ENCODE peak calls at places on chromosomes 4 and X, in nine cellular contexts. V, I, T, X, M, S, G, N and U are unnamed samples.

GRCh38 chr4:45453258-45453841 is 670.5 kb downstream of the GABRG1 start:
- DNase-seq in T (no peak), X (no peak), M (no peak), N (no peak), G (no peak), V (no peak), I (no peak), S (no peak), U (no peak)

GRCh38 chr4:89290727-89291126 is 16.9 kb downstream of the GPRIN3 start:
- DNase-seq in N (no peak), S (no peak), X (peak; percentile 40), T (no peak), V (no peak), I (no peak), M (no peak), G (no peak), U (no peak)

GRCh38 chrX:66635360-66635759 is 3.5 kb downstream of the EDA2R start:
- DNase-seq in X (no peak), G (no peak), V (no peak), M (no peak), S (no peak), N (no peak), I (no peak), T (no peak), U (no peak)

GRCh38 chr4:103098331-103098730 is 1.3 kb downstream of the BDH2 start:
- DNase-seq in S (no peak), T (no peak), M (no peak), N (no peak), V (no peak), I (no peak), G (no peak), X (no peak), U (no peak)

GRCh38 chr4:74692973-74693372 is 101.3 kb downstream of the BTC start:
- DNase-seq in M (no peak), T (no peak), G (no peak), I (no peak), N (no peak), V (no peak), S (peak; percentile 68), X (no peak), U (no peak)

GRCh38 chr4:150828159-150828558 is 186.9 kb downstream of the LRBA start:
- DNase-seq in T (no peak), N (no peak), S (no peak), X (no peak), G (no peak), I (no peak), M (no peak), V (no peak), U (no peak)

GRCh38 chrX:134294548-134294947 is 57.6 kb downstream of the CCDC160 start:
- DNase-seq in S (no peak), I (no peak), X (no peak), V (no peak), G (no peak), N (no peak), T (no peak), M (no peak), U (no peak)

GRCh38 chr4:76987153-76987562 is 37.6 kb downstream of the SEPTIN11 start:
- DNase-seq in V (no peak), G (no peak), X (peak; percentile 28), I (peak; percentile 38), S (no peak), N (no peak), M (no peak), T (peak; percentile 34), U (no peak)

GRCh38 chrX:30874851-30875250 is 14.2 kb downstream of the TAB3 start:
- DNase-seq in N (no peak), V (no peak), M (no peak), T (no peak), S (no peak), G (no peak), X (no peak), I (no peak), U (no peak)

GRCh38 chr4:73902038-73902637 is 32.9 kb downstream of the CXCL1 start:
- DNase-seq in N (no peak), V (no peak), S (no peak), G (no peak), X (no peak), I (no peak), M (no peak), T (no peak), U (no peak)

DNA sequence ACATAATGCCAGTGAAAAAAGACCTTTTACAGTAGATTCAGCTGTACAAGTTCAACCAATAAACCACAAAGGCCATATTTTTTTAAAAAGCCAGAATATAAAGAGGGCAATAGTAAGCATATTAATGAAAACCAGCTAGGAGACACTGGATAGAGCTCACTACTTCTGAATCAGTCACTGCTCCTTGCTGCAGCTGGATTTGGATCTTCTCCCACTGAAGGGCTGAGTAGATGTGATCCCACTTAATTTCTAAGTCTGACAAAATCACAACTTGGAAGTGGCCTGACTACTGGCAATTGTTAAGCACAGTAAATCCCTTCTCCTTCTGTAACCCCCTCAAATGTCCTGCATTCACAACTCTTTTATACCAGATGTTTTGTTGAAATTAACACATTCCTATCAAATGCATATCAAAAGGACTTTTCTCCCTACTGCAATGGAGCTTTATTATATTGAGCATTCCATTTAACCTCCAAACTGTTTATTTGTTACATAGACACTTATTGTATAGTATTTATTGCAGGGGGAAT is 72.9 kb downstream of the AMMECR1 start:
- DNase-seq in M (no peak), X (no peak), I (no peak), G (no peak), T (no peak), V (no peak), S (no peak), N (no peak), U (no peak)
- H3K4me1 ChIP-seq in M (no peaks in the 10 kb centered on the region), X (no peaks in the 10 kb centered on the region), I (no peaks in the 10 kb centered on the region), G (no peaks in the 10 kb centered on the region), T (no peaks in the 10 kb centered on the region), V (no peaks in the 10 kb centered on the region), S (no peaks in the 10 kb centered on the region), N (no peaks in the 10 kb centered on the region), U (peaks cover 13% of the 10 kb centered on the region)

GRCh38 chrX:41002021-41002420 is 83.2 kb upstream of the USP9X start:
- DNase-seq in V (no peak), I (no peak), M (no peak), X (no peak), T (no peak), G (no peak), S (no peak), N (no peak), U (no peak)
- H3K27ac ChIP-seq in V (no peak overlapping the region), I (no peak overlapping the region), M (no peak overlapping the region), X (no peak overlapping the region), T (no peak overlapping the region), G (no peak overlapping the region), S (no peak overlapping the region), N (no peak overlapping the region), U (no peak overlapping the region)

DNA sequence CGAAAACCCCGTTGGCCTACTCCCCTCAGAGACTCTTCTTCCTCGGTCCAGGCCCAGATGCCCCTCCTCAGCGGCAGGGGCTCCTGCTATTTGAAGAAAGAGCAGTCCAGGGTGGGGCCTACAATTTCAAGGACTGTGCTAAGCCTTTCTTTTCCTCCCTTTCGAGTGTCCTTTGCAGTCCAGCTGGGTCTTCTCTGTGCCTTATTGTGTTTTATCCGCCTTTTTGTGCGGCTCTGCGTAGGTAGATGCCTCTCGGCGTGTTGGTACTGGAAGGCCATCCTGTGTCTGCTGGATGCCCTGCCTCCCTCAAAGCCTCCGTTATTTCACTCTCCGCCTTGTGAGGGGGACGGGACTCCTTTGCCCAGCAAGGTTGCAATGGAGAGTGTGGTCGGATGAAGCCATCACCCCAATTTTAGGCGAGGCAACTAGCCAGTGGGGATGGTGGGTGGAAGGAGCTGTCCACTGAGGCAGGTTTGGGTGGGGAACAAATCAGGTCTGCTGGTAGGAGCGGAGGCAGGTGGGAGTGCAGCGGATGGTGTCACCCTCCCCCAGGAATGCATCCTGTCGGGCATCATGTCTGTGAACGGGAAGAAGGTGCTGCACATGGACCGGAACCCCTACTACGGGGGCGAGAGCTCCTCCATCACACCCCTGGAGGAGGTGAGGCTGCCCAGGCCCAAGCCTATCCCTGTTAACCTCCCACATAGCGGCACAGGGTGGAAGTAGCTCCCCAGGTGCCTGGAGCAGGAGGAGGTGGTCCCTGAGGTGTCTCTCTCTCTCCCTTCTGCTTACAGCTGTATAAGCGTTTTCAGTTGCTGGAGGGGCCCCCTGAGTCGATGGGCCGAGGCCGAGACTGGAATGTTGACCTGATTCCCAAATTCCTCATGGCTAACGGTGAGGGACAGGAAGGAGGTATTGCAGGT is 1.3 kb downstream of the GDI1 start:
- DNase-seq in T (no peak), I (no peak), V (no peak), S (no peak), M (no peak), N (no peak), X (no peak), G (no peak), U (no peak)
- H3K4me3 ChIP-seq in T (peak overlapping the region; percentile 86), I (peak overlapping the region; percentile 61), V (peak overlapping the region; percentile 64), S (peak overlapping the region; percentile 86), M (peak overlapping the region; percentile 67), N (peak overlapping the region; percentile 63), X (peak overlapping the region; percentile 84), G (peak overlapping the region; percentile 67), U (peak overlapping the region; percentile 95)

DNA sequence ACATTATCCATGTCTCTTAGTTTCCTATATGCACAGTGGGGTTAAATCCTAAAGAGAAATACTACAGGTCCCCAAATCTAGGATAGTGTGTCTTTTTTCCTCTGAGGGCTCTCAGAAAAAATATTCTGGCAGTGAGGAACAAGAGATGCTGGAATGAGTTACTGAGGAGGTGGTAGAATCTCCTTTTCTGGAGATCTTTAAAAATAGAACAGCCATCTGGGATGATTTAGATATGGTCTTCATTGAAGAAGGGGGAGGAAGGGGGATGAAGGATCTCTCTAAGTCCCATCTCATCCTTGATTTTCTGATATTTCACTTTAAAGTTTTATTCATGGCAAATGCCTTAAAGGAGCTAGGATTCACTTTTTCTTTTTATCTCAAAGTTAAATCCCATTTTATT is 235.0 kb downstream of the MAML3 start:
- DNase-seq in N (no peak), I (no peak), X (no peak), V (no peak), S (no peak), M (no peak), G (no peak), T (no peak), U (no peak)
- H3K4me1 ChIP-seq in N (no peaks in the 10 kb centered on the region), I (peaks cover 57% of the 10 kb centered on the region), X (peaks cover 54% of the 10 kb centered on the region), V (peaks cover 39% of the 10 kb centered on the region), S (peaks cover 78% of the 10 kb centered on the region), M (peaks cover 54% of the 10 kb centered on the region), G (peaks cover 77% of the 10 kb centered on the region), T (peaks cover 77% of the 10 kb centered on the region), U (no peaks in the 10 kb centered on the region)

GRCh38 chr4:144591401-144591800 is 54.6 kb upstream of the HHIP start:
- DNase-seq in I (no peak), S (no peak), N (no peak), V (no peak), X (no peak), T (no peak), G (no peak), M (no peak), U (no peak)
- H3K27ac ChIP-seq in I (no peak overlapping the region), S (no peak overlapping the region), N (no peak overlapping the region), V (no peak overlapping the region), X (no peak overlapping the region), T (no peak overlapping the region), G (no peak overlapping the region), M (no peak overlapping the region), U (peak overlapping the region; percentile 55)

GRCh38 chr4:176793060-176793605 is 411 bp upstream of the VEGFC start:
- DNase-seq in V (no peak), I (no peak), G (no peak), X (no peak), T (no peak), N (no peak), S (no peak), M (peak; percentile 80), U (no peak)
- H3K4me3 ChIP-seq in V (peak overlapping the region; percentile 73), I (peak overlapping the region; percentile 64), G (peak overlapping the region; percentile 49), X (peak overlapping the region; percentile 65), T (peak overlapping the region; percentile 85), N (no peak overlapping the region), S (peak overlapping the region; percentile 67), M (peak overlapping the region; percentile 63), U (peak overlapping the region; percentile 80)

GRCh38 chr4:30916337-30917274 is 196.4 kb downstream of the PCDH7 start:
- DNase-seq in V (no peak), G (no peak), N (no peak), T (no peak), X (no peak), S (no peak), M (no peak), I (no peak), U (no peak)
- H3K4me1 ChIP-seq in V (no peaks in the 10 kb centered on the region), G (no peaks in the 10 kb centered on the region), N (peaks cover 84% of the 10 kb centered on the region), T (peaks cover 4% of the 10 kb centered on the region), X (no peaks in the 10 kb centered on the region), S (peaks cover 25% of the 10 kb centered on the region), M (no peaks in the 10 kb centered on the region), I (no peaks in the 10 kb centered on the region), U (no peaks in the 10 kb centered on the region)